ENCODE peak calls at places on chromosome 14, in four cellular contexts. X is A549, B is SK-N-SH, Z is HepG2. F is an unnamed sample.
A peak's percentile ranks its signal among the peaks of the same experiment; 100 is the strongest.

GRCh38 chr14:101912841-101913240 is 51.5 kb upstream of the DYNC1H1 start:
- DNase-seq in Z (no peak), X (no peak), B (no peak), F (no peak)

GRCh38 chr14:70832536-70833305 is 23.4 kb upstream of the MAP3K9 start:
- DNase-seq in Z (no peak), B (no peak), X (no peak), F (no peak)

GRCh38 chr14:100994082-100994481 is 90.6 kb upstream of the RTL1 start:
- DNase-seq in B (no peak), Z (no peak), X (peak; percentile 25), F (no peak)

GRCh38 chr14:90168425-90169105 is 87.8 kb upstream of the PSMC1 start:
- DNase-seq in Z (no peak), X (no peak), B (no peak), F (no peak)

GRCh38 chr14:80770114-80770917 is 171.2 kb downstream of the CEP128 start:
- DNase-seq in X (no peak), B (no peak), Z (no peak), F (no peak)

GRCh38 chr14:29724991-29725390 is 202.7 kb downstream of the PRKD1 start:
- DNase-seq in X (peak; percentile 77), B (no peak), Z (no peak), F (no peak)

GRCh38 chr14:49607583-49607982 is 8.8 kb downstream of the LRR1 start:
- DNase-seq in Z (no peak), B (no peak), X (no peak), F (no peak)

GRCh38 chr14:61898568-61898967 is 136.3 kb downstream of the SNAPC1 start:
- DNase-seq in X (no peak), B (no peak), Z (no peak), F (no peak)

GRCh38 chr14:96502621-96503251 is 554 bp downstream of the PAPOLA start:
- DNase-seq in X (peak; percentile 41), Z (peak; percentile 26), B (peak; percentile 85), F (no peak)

GRCh38 chr14:101474563-101475467 is 86.5 kb upstream of the DIO3 start:
- DNase-seq in X (no peak), Z (no peak), B (no peak), F (no peak)

GRCh38 chr14:50055461-50056228 is 60.7 kb downstream of the VCPKMT start:
- DNase-seq in Z (no peak), B (no peak), X (no peak), F (no peak)

GRCh38 chr14:22300646-22301045 is 288.4 kb downstream of the DAD1 start:
- DNase-seq in Z (no peak), B (no peak), X (no peak), F (no peak)

GRCh38 chr14:102980409-102980810 is 57.9 kb downstream of the AMN start:
- DNase-seq in B (no peak), Z (no peak), X (no peak), F (no peak)

GRCh38 chr14:102983496-102983895 is 61.0 kb downstream of the AMN start:
- DNase-seq in B (no peak), Z (no peak), X (no peak), F (no peak)

GRCh38 chr14:102984336-102985102 is 62.1 kb downstream of the AMN start:
- DNase-seq in X (no peak), Z (no peak), B (no peak), F (no peak)

GRCh38 chr14:102985665-102986064 is 63.2 kb downstream of the AMN start:
- DNase-seq in B (no peak), Z (no peak), X (no peak), F (peak; percentile 60)

DNA sequence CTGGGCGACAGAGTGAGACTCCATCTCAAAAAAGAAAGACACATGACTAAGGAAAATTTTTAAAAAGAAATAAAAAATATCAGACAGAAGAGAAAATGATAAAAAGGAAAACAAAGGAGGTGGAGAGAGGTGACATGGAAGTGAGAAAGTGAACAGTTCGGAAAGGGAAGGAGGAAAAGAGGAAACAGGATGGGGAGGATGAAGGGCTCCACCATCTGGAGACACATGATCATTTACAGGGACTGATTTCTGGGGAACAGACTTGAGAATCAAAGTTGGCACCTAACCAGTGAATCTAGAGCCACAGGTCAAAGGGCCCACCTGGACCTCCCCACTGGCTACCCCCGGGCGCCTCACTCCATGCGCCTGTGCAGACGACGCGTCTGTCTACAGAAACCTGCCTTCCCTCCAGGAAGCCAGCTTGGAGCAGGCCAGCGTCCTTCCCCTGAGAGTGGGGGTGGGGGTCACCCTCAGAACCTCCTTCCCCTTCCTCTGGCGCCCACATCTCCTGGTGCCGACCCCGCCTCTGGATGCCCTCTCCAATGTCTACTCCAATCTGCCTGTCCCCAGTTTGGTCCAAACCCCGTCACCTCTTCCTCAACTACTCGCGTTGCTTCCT is 60.5 kb downstream of the AMN start:
- DNase-seq in X (no peak), B (no peak), Z (no peak), F (no peak)
- TF ChIP-seq PBX3 in X (no peak), B (no peak), Z (no peak), F (no peak)

GRCh38 chr14:105924951-105925591 is 398.7 kb downstream of the TMEM121 start:
- DNase-seq in Z (no peak), X (no peak), B (no peak), F (no peak)
- TF ChIP-seq MAX in Z (no peak), X (no peak), B (no peak), F (no peak)

DNA sequence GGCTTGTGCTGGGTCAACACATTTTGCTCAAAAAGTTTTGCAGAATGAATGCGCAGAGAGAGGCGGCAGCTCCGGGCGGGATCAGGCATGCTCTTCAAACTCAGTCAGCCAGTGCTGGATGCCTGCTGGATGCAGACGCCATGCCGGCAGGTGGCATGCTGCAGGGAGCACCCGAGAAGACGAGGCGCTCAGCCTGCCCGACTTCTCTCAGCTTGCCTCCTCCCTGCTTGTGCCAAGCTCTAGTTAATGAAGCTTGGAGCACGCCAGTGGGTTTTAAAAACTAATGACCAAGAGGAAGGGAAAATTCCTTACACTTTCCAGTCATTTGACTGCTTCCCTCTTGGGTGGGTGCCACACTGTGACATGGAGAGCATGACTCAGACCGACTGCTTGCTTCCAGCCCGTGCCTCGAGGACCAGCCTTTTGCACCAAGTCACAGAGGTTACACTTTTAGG is 39.8 kb downstream of the SLC24A4 start:
- DNase-seq in X (peak; percentile 19), Z (no peak), B (no peak), F (no peak)
- TF ChIP-seq PBX3 in X (no peak), Z (no peak), B (no peak), F (no peak)

DNA sequence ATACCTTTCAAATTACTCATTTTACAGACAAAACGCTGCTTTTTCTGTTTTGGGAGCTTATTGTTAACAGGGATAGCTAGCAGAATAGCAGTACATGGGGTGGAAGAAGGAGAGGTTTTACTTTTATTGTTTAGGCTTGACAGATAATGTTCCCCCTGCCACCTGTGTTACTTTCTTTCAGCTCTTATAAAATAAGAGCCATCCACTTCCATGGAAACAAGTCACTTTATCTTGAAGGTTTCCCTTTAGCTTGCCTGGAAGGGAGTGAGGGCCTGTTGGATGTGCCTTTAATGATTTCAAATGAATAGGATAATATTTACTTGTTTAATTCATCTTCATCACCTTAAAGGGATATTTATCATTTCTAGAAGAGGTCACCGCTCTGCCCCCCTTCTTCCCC is 23.3 kb downstream of the GPATCH2L start:
- DNase-seq in X (no peak), Z (no peak), B (no peak), F (no peak)
- TF ChIP-seq MAX in X (no peak), Z (no peak), B (no peak), F (no peak)

GRCh38 chr14:36507847-36508417 is 12.1 kb downstream of the NKX2-1 start:
- DNase-seq in Z (no peak), B (no peak), X (no peak), F (no peak)
- TF ChIP-seq PBX3 in Z (no peak), B (no peak), X (no peak), F (no peak)

GRCh38 chr14:104527857-104528459 is 51.6 kb upstream of the C14orf180 start:
- DNase-seq in B (no peak), Z (no peak), X (no peak), F (no peak)
- TF ChIP-seq MAX in B (no peak), Z (no peak), X (no peak), F (no peak)

GRCh38 chr14:20530771-20531571 is 25.6 kb downstream of the RNASE10 start:
- DNase-seq in X (peak; percentile 84), B (peak; percentile 38), Z (peak; percentile 75), F (peak; percentile 21)
- TF ChIP-seq PBX3 in X (no peak), B (no peak), Z (no peak), F (no peak)

DNA sequence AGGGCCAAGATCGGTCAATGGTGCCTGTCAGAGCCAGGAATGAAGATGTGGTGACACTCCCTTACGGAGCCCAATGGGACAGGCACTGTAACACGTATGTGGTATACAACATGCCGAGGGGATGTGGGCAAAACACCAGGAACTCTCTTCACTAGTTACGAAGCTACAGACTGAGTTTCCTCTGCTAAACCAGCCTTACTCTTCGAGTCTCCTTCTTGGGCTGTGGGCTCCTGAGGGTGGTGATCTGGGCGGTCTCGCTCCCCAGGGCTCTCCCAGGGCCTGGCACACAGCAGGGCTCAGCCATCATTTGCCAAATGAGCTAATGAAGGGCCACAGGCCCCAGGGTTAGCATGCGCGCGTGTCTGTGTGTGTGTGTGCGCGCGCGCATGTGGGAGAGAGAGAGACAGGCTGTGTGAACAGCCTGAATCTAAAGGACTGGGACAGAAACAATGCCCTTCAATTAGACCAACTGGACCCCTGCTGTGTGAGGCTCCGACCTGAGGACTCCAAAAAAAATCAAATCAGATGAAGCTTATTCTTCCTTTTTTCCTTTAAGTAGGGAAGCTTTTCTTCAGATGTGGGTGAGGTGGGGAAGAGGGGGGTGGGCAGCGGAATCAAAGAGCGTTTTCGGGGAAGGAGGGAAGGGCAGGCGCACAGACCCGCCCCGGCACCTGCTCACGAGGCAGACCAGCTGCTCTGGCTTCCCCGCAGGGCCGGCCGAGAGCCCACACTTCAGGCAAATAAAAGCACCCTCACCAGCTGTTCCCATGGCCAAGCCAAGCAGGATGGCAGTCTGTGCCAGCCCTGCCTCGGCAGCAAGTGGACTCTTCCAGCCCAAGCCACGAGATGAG is 42.5 kb downstream of the CCDC88C start:
- DNase-seq in B (no peak), X (no peak), Z (no peak), F (no peak)
- TF ChIP-seq MAX in B (no peak), X (no peak), Z (no peak), F (no peak)

F was measured in GM12878.